ENCODE peak calls at places on chromosomes 7 and 10, in nine cellular contexts. E is activated naive CD4-positive, alpha-beta T cell treated with anti-CD3 and anti-CD28 coated beads, Interleukin-2, amount 10 ng/mL, durations not matched to agents 7 days and 5 days; G is NCI-H1092 treated with DMSO at 0.1 percent for 48 hours; P is left colon; K is astrocyte of the spinal cord; R is HuH-7; B is neural crest cell; J is A549; O is adipocyte. U is an unnamed sample.

GRCh38 chr10:17923728-17924127 is 28.0 kb upstream of the SLC39A12 start:
- DNase-seq in E (no peak), G (no peak), P (peak), K (peak), R (no peak), B (no peak), J (peak), O (peak), U (no peak)

GRCh38 chr7:83355143-83355542 is 192.5 kb upstream of the PCLO start:
- DNase-seq in E (no peak), G (no peak), P (no peak), K (no peak), R (no peak), B (no peak), J (no peak), O (no peak), U (no peak)

GRCh38 chr10:70355234-70356021 is 27.0 kb downstream of the LRRC20 start:
- DNase-seq in E (no peak), G (no peak), P (no peak), K (no peak), R (no peak), B (no peak), J (no peak), O (no peak), U (no peak)

GRCh38 chr10:21993360-21994001 is 10.0 kb downstream of the DNAJC1 start:
- DNase-seq in E (no peak), G (peak), P (no peak), K (peak), R (no peak), B (no peak), J (peak), O (peak), U (no peak)

GRCh38 chr10:77146937-77147336 is 490.7 kb downstream of the KCNMA1 start:
- DNase-seq in E (no peak), G (no peak), P (no peak), K (no peak), R (no peak), B (no peak), J (no peak), O (no peak), U (no peak)

GRCh38 chr7:1922870-1923236 is 252.8 kb downstream of the ELFN1 start:
- DNase-seq in E (no peak), G (no peak), P (no peak), K (no peak), R (peak), B (no peak), J (no peak), O (no peak), U (no peak)

GRCh38 chr7:158582089-158582456 is 5.5 kb downstream of the PTPRN2 start:
- DNase-seq in E (no peak), G (peak), P (no peak), K (no peak), R (no peak), B (no peak), J (no peak), O (no peak), U (no peak)

GRCh38 chr10:22640351-22640750 is 74.0 kb downstream of the PIP4K2A start:
- DNase-seq in E (no peak), G (no peak), P (no peak), K (no peak), R (no peak), B (no peak), J (no peak), O (no peak), U (no peak)

GRCh38 chr7:4438723-4439245 is 243.3 kb upstream of the FOXK1 start:
- DNase-seq in E (no peak), G (no peak), P (no peak), K (no peak), R (no peak), B (no peak), J (no peak), O (no peak), U (no peak)

GRCh38 chr10:34022195-34022594 is 687.7 kb upstream of the NRP1 start:
- DNase-seq in E (no peak), G (no peak), P (no peak), K (no peak), R (no peak), B (no peak), J (no peak), O (no peak), U (no peak)

GRCh38 chr7:93902777-93903423 is 3.5 kb upstream of the GNGT1 start:
- DNase-seq in E (no peak), G (peak), P (no peak), K (peak), R (peak), B (no peak), J (peak), O (peak), U (no peak)

GRCh38 chr10:3053145-3053544 is 14.2 kb upstream of the PFKP start:
- DNase-seq in E (no peak), G (no peak), P (no peak), K (no peak), R (no peak), B (no peak), J (no peak), O (no peak), U (no peak)

GRCh38 chr7:42161723-42162122 is 75.3 kb downstream of the GLI3 start:
- DNase-seq in E (no peak), G (no peak), P (no peak), K (no peak), R (no peak), B (no peak), J (no peak), O (peak), U (no peak)

GRCh38 chr7:112453505-112454171 is 3.4 kb downstream of the IFRD1 start:
- DNase-seq in E (no peak), G (no peak), P (no peak), K (peak), R (no peak), B (no peak), J (peak), O (peak), U (no peak)

GRCh38 chr10:132470306-132471124 is 67.1 kb upstream of the INPP5A start:
- DNase-seq in E (peak), G (no peak), P (no peak), K (peak), R (no peak), B (no peak), J (no peak), O (no peak), U (peak)

GRCh38 chr7:24742764-24743163 is 14.5 kb downstream of the GSDME start:
- DNase-seq in E (no peak), G (no peak), P (no peak), K (no peak), R (no peak), B (no peak), J (no peak), O (no peak), U (no peak)

GRCh38 chr7:21971780-21972396 is 26.2 kb upstream of the CDCA7L start:
- DNase-seq in E (no peak), G (no peak), P (no peak), K (no peak), R (no peak), B (no peak), J (no peak), O (no peak), U (no peak)

GRCh38 chr7:15620491-15621185 is 58.8 kb upstream of the AGMO start:
- DNase-seq in E (no peak), G (no peak), P (no peak), K (no peak), R (no peak), B (no peak), J (no peak), O (peak), U (no peak)

GRCh38 chr7:121872831-121873764 is at the start of gene PTPRZ1:
- DNase-seq in E (no peak), G (peak), P (peak), K (peak), R (peak), B (peak), J (no peak), O (peak), U (no peak)

GRCh38 chr7:12757443-12757842 is 70.0 kb downstream of the ARL4A start:
- DNase-seq in E (no peak), G (no peak), P (no peak), K (peak), R (no peak), B (no peak), J (peak), O (peak), U (no peak)

GRCh38 chr10:133275683-133276092 is 980 bp downstream of the ADAM8 start:
- DNase-seq in E (peak), G (no peak), P (no peak), K (no peak), R (no peak), B (no peak), J (no peak), O (no peak), U (no peak)

GRCh38 chr7:157469181-157470016 is 132.6 kb downstream of the DNAJB6 start:
- DNase-seq in E (no peak), G (no peak), P (no peak), K (no peak), R (no peak), B (no peak), J (no peak), O (no peak), U (no peak)

GRCh38 chr10:27240891-27241639 is 468 bp upstream of the ACBD5 start:
- DNase-seq in E (no peak), G (peak), P (peak), K (peak), R (no peak), B (peak), J (peak), O (peak), U (no peak)

GRCh38 chr10:28326516-28327493 is 23.9 kb upstream of the MPP7 start:
- DNase-seq in E (no peak), G (no peak), P (no peak), K (peak), R (no peak), B (no peak), J (no peak), O (peak), U (no peak)

GRCh38 chr7:52540041-52540440 is 495.4 kb upstream of the POM121L12 start:
- DNase-seq in E (no peak), G (no peak), P (no peak), K (peak), R (no peak), B (no peak), J (peak), O (no peak), U (no peak)

GRCh38 chr7:4134631-4135030 is 547.5 kb upstream of the FOXK1 start:
- DNase-seq in E (no peak), G (no peak), P (no peak), K (no peak), R (no peak), B (no peak), J (no peak), O (no peak), U (no peak)

GRCh38 chr7:99131290-99131689 is 12.6 kb downstream of the SMURF1 start:
- DNase-seq in E (no peak), G (no peak), P (no peak), K (no peak), R (no peak), B (no peak), J (no peak), O (no peak), U (no peak)

GRCh38 chr7:12949060-12950045 is 261.9 kb downstream of the ARL4A start:
- DNase-seq in E (no peak), G (no peak), P (no peak), K (peak), R (no peak), B (no peak), J (no peak), O (no peak), U (no peak)

GRCh38 chr7:136348142-136348541 is 371.0 kb upstream of the MTPN start:
- DNase-seq in E (no peak), G (no peak), P (no peak), K (no peak), R (no peak), B (no peak), J (no peak), O (no peak), U (no peak)

GRCh38 chr7:157670490-157671357 is 333.9 kb downstream of the DNAJB6 start:
- DNase-seq in E (no peak), G (no peak), P (no peak), K (no peak), R (no peak), B (no peak), J (no peak), O (no peak), U (peak)

GRCh38 chr7:130352335-130353074 is 7.9 kb downstream of the CPA5 start:
- DNase-seq in E (no peak), G (peak), P (no peak), K (peak), R (no peak), B (no peak), J (no peak), O (peak), U (no peak)

U was measured in DND-41.